ENCODE peak calls at places on chromosomes 2 and 18, in seven cellular contexts. One of them, this sample, is unnamed.

GRCh38 chr2:118239284-118239683 is 151.0 kb downstream of the INSIG2 start:
- DNase-seq in cardiac muscle cell: no peak
- DNase-seq in K562: no peak
- DNase-seq in NCI-H1417 treated with DMSO at 0.1 percent for 48 hours: no peak
- DNase-seq in ecto neural progenitor cell: peak; percentile 13
- DNase-seq in H4: no peak
- DNase-seq in GM12878: no peak
- DNase-seq in this sample: no peak

GRCh38 chr2:121476714-121477113 is 54.0 kb upstream of the RNU4ATAC start:
- DNase-seq in ecto neural progenitor cell: no peak
- DNase-seq in K562: no peak
- DNase-seq in H4: no peak
- DNase-seq in NCI-H1417 treated with DMSO at 0.1 percent for 48 hours: no peak
- DNase-seq in cardiac muscle cell: no peak
- DNase-seq in GM12878: no peak
- DNase-seq in this sample: no peak

GRCh38 chr2:26725516-26725810 is 32.9 kb downstream of the KCNK3 start:
- DNase-seq in GM12878: no peak
- DNase-seq in K562: no peak
- DNase-seq in ecto neural progenitor cell: no peak
- DNase-seq in cardiac muscle cell: no peak
- DNase-seq in NCI-H1417 treated with DMSO at 0.1 percent for 48 hours: no peak
- DNase-seq in H4: no peak
- DNase-seq in this sample: no peak

GRCh38 chr2:71555798-71556454 is 102.6 kb downstream of the DYSF start:
- DNase-seq in K562: no peak
- DNase-seq in GM12878: no peak
- DNase-seq in ecto neural progenitor cell: no peak
- DNase-seq in H4: no peak
- DNase-seq in NCI-H1417 treated with DMSO at 0.1 percent for 48 hours: no peak
- DNase-seq in cardiac muscle cell: no peak
- DNase-seq in this sample: no peak

GRCh38 chr2:214465386-214466146 is 54.7 kb downstream of the VWC2L start:
- DNase-seq in H4: peak; percentile 19
- DNase-seq in K562: no peak
- DNase-seq in GM12878: no peak
- DNase-seq in ecto neural progenitor cell: no peak
- DNase-seq in NCI-H1417 treated with DMSO at 0.1 percent for 48 hours: no peak
- DNase-seq in cardiac muscle cell: peak; percentile 35
- DNase-seq in this sample: no peak

GRCh38 chr2:216653931-216654365 is 20.7 kb downstream of the IGFBP2 start:
- DNase-seq in cardiac muscle cell: peak; percentile 57
- DNase-seq in K562: no peak
- DNase-seq in NCI-H1417 treated with DMSO at 0.1 percent for 48 hours: no peak
- DNase-seq in GM12878: no peak
- DNase-seq in ecto neural progenitor cell: no peak
- DNase-seq in H4: no peak
- DNase-seq in this sample: peak; percentile 63

GRCh38 chr2:15069149-15069548 is 436.6 kb downstream of the LRATD1 start:
- DNase-seq in cardiac muscle cell: no peak
- DNase-seq in K562: no peak
- DNase-seq in ecto neural progenitor cell: peak; percentile 37
- DNase-seq in H4: no peak
- DNase-seq in NCI-H1417 treated with DMSO at 0.1 percent for 48 hours: no peak
- DNase-seq in GM12878: no peak
- DNase-seq in this sample: no peak

GRCh38 chr2:236997086-236997485 is 88.6 kb upstream of the COPS8 start:
- DNase-seq in NCI-H1417 treated with DMSO at 0.1 percent for 48 hours: no peak
- DNase-seq in H4: no peak
- DNase-seq in GM12878: no peak
- DNase-seq in ecto neural progenitor cell: no peak
- DNase-seq in K562: no peak
- DNase-seq in cardiac muscle cell: no peak
- DNase-seq in this sample: no peak

GRCh38 chr2:44932079-44932478 is 9.4 kb upstream of the SIX3 start:
- DNase-seq in H4: no peak
- DNase-seq in GM12878: no peak
- DNase-seq in cardiac muscle cell: no peak
- DNase-seq in K562: no peak
- DNase-seq in NCI-H1417 treated with DMSO at 0.1 percent for 48 hours: no peak
- DNase-seq in ecto neural progenitor cell: peak; percentile 48
- DNase-seq in this sample: no peak

GRCh38 chr2:120388222-120389035 is 42.5 kb downstream of the INHBB start:
- DNase-seq in H4: no peak
- DNase-seq in GM12878: no peak
- DNase-seq in K562: no peak
- DNase-seq in NCI-H1417 treated with DMSO at 0.1 percent for 48 hours: no peak
- DNase-seq in ecto neural progenitor cell: peak; percentile 22
- DNase-seq in cardiac muscle cell: no peak
- DNase-seq in this sample: no peak

GRCh38 chr2:30301551-30301950 is 70.2 kb downstream of the LBH start:
- DNase-seq in cardiac muscle cell: no peak
- DNase-seq in H4: no peak
- DNase-seq in K562: no peak
- DNase-seq in ecto neural progenitor cell: no peak
- DNase-seq in NCI-H1417 treated with DMSO at 0.1 percent for 48 hours: no peak
- DNase-seq in GM12878: no peak
- DNase-seq in this sample: no peak

GRCh38 chr18:70271742-70272141 is 17.1 kb upstream of the SOCS6 start:
- DNase-seq in NCI-H1417 treated with DMSO at 0.1 percent for 48 hours: no peak
- DNase-seq in ecto neural progenitor cell: no peak
- DNase-seq in cardiac muscle cell: no peak
- DNase-seq in GM12878: no peak
- DNase-seq in K562: no peak
- DNase-seq in H4: no peak
- DNase-seq in this sample: no peak

GRCh38 chr2:213232649-213233437 is 51.4 kb upstream of the SPAG16 start:
- DNase-seq in ecto neural progenitor cell: peak; percentile 52
- DNase-seq in H4: peak; percentile 12
- DNase-seq in cardiac muscle cell: peak; percentile 26
- DNase-seq in GM12878: peak; percentile 100
- DNase-seq in NCI-H1417 treated with DMSO at 0.1 percent for 48 hours: no peak
- DNase-seq in K562: no peak
- DNase-seq in this sample: no peak

GRCh38 chr2:10242451-10242850 is 60.3 kb upstream of the HPCAL1 start:
- DNase-seq in K562: no peak
- DNase-seq in ecto neural progenitor cell: no peak
- DNase-seq in GM12878: no peak
- DNase-seq in NCI-H1417 treated with DMSO at 0.1 percent for 48 hours: no peak
- DNase-seq in H4: no peak
- DNase-seq in cardiac muscle cell: no peak
- DNase-seq in this sample: no peak

GRCh38 chr2:29281585-29281984 is 166.4 kb downstream of the CLIP4 start:
- DNase-seq in H4: peak; percentile 47
- DNase-seq in ecto neural progenitor cell: no peak
- DNase-seq in K562: no peak
- DNase-seq in cardiac muscle cell: peak; percentile 71
- DNase-seq in NCI-H1417 treated with DMSO at 0.1 percent for 48 hours: no peak
- DNase-seq in GM12878: no peak
- DNase-seq in this sample: no peak

GRCh38 chr2:36967236-36967876 is 1.0 kb upstream of the STRN start:
- DNase-seq in GM12878: no peak
- DNase-seq in K562: no peak
- DNase-seq in ecto neural progenitor cell: no peak
- DNase-seq in cardiac muscle cell: no peak
- DNase-seq in H4: no peak
- DNase-seq in NCI-H1417 treated with DMSO at 0.1 percent for 48 hours: no peak
- DNase-seq in this sample: peak; percentile 22

GRCh38 chr2:165636959-165637358 is 157.1 kb downstream of the GALNT3 start:
- DNase-seq in cardiac muscle cell: no peak
- DNase-seq in K562: no peak
- DNase-seq in GM12878: no peak
- DNase-seq in NCI-H1417 treated with DMSO at 0.1 percent for 48 hours: no peak
- DNase-seq in ecto neural progenitor cell: no peak
- DNase-seq in H4: no peak
- DNase-seq in this sample: no peak

GRCh38 chr2:132477962-132478361 is 61.4 kb downstream of the GPR39 start:
- DNase-seq in K562: no peak
- DNase-seq in H4: no peak
- DNase-seq in ecto neural progenitor cell: no peak
- DNase-seq in GM12878: no peak
- DNase-seq in cardiac muscle cell: no peak
- DNase-seq in NCI-H1417 treated with DMSO at 0.1 percent for 48 hours: no peak
- DNase-seq in this sample: no peak

GRCh38 chr2:173451137-173451536 is 96.5 kb downstream of the CDCA7 start:
- DNase-seq in ecto neural progenitor cell: no peak
- DNase-seq in NCI-H1417 treated with DMSO at 0.1 percent for 48 hours: no peak
- DNase-seq in H4: no peak
- DNase-seq in K562: no peak
- DNase-seq in GM12878: no peak
- DNase-seq in cardiac muscle cell: no peak
- DNase-seq in this sample: no peak

GRCh38 chr2:236977199-236977883 is 108.3 kb upstream of the COPS8 start:
- DNase-seq in GM12878: no peak
- DNase-seq in H4: no peak
- DNase-seq in NCI-H1417 treated with DMSO at 0.1 percent for 48 hours: no peak
- DNase-seq in K562: no peak
- DNase-seq in ecto neural progenitor cell: no peak
- DNase-seq in cardiac muscle cell: peak; percentile 41
- DNase-seq in this sample: no peak

GRCh38 chr18:13159579-13159978 is 59.0 kb upstream of the LDLRAD4 start:
- DNase-seq in cardiac muscle cell: peak; percentile 81
- DNase-seq in ecto neural progenitor cell: no peak
- DNase-seq in GM12878: no peak
- DNase-seq in NCI-H1417 treated with DMSO at 0.1 percent for 48 hours: no peak
- DNase-seq in K562: peak; percentile 71
- DNase-seq in H4: peak; percentile 30
- DNase-seq in this sample: peak; percentile 83

GRCh38 chr2:15300645-15301573 is 260.2 kb downstream of the NBAS start:
- DNase-seq in GM12878: no peak
- DNase-seq in ecto neural progenitor cell: no peak
- DNase-seq in cardiac muscle cell: peak; percentile 3
- DNase-seq in NCI-H1417 treated with DMSO at 0.1 percent for 48 hours: no peak
- DNase-seq in K562: no peak
- DNase-seq in H4: no peak
- DNase-seq in this sample: no peak

GRCh38 chr18:23143871-23144270 is 8.6 kb downstream of the CABLES1 start:
- DNase-seq in NCI-H1417 treated with DMSO at 0.1 percent for 48 hours: no peak
- DNase-seq in H4: no peak
- DNase-seq in GM12878: no peak
- DNase-seq in K562: no peak
- DNase-seq in cardiac muscle cell: peak; percentile 48
- DNase-seq in ecto neural progenitor cell: no peak
- DNase-seq in this sample: peak; percentile 20

GRCh38 chr2:20536619-20537422 is 89.9 kb downstream of the RHOB start:
- DNase-seq in GM12878: no peak
- DNase-seq in ecto neural progenitor cell: no peak
- DNase-seq in NCI-H1417 treated with DMSO at 0.1 percent for 48 hours: no peak
- DNase-seq in K562: no peak
- DNase-seq in cardiac muscle cell: no peak
- DNase-seq in H4: no peak
- DNase-seq in this sample: no peak

GRCh38 chr18:22564036-22564435 is 146.3 kb upstream of the CTAGE1 start:
- DNase-seq in K562: no peak
- DNase-seq in NCI-H1417 treated with DMSO at 0.1 percent for 48 hours: no peak
- DNase-seq in H4: no peak
- DNase-seq in GM12878: no peak
- DNase-seq in cardiac muscle cell: peak; percentile 87
- DNase-seq in ecto neural progenitor cell: no peak
- DNase-seq in this sample: peak; percentile 36

GRCh38 chr2:109189751-109190150 is 60.7 kb downstream of the SH3RF3 start:
- DNase-seq in GM12878: no peak
- DNase-seq in ecto neural progenitor cell: no peak
- DNase-seq in K562: no peak
- DNase-seq in cardiac muscle cell: no peak
- DNase-seq in H4: no peak
- DNase-seq in NCI-H1417 treated with DMSO at 0.1 percent for 48 hours: no peak
- DNase-seq in this sample: no peak

This sample was measured in dermis blood vessel endothelial cell.